ENCODE peak calls at places on chromosomes 3 and 15, in five cellular contexts. One of them, this sample, is unnamed.
A peak's percentile ranks its signal among the peaks of the same experiment; 100 is the strongest.

GRCh38 chr3:183318846-183319770 is 66.1 kb downstream of the B3GNT5 start:
- DNase-seq in HFFc6: no peak
- DNase-seq in activated CD4-positive, alpha-beta T cell treated with anti-CD3 and anti-CD28 coated beads for 24 hours: no peak
- DNase-seq in naive thymus-derived CD4-positive, alpha-beta T cell: no peak
- DNase-seq in fibroblast of lung: no peak
- DNase-seq in this sample: no peak

GRCh38 chr3:164208846-164209245 is 869.5 kb downstream of the SI start:
- DNase-seq in HFFc6: no peak
- DNase-seq in fibroblast of lung: no peak
- DNase-seq in activated CD4-positive, alpha-beta T cell treated with anti-CD3 and anti-CD28 coated beads for 24 hours: no peak
- DNase-seq in naive thymus-derived CD4-positive, alpha-beta T cell: no peak
- DNase-seq in this sample: no peak

GRCh38 chr15:66293419-66294156 is at the start of gene DIS3L:
- DNase-seq in HFFc6: no peak
- DNase-seq in naive thymus-derived CD4-positive, alpha-beta T cell: peak; percentile 57
- DNase-seq in fibroblast of lung: peak; percentile 54
- DNase-seq in activated CD4-positive, alpha-beta T cell treated with anti-CD3 and anti-CD28 coated beads for 24 hours: peak; percentile 28
- DNase-seq in this sample: no peak

GRCh38 chr3:63333815-63334214 is 55.7 kb downstream of the SYNPR start:
- DNase-seq in activated CD4-positive, alpha-beta T cell treated with anti-CD3 and anti-CD28 coated beads for 24 hours: no peak
- DNase-seq in HFFc6: no peak
- DNase-seq in naive thymus-derived CD4-positive, alpha-beta T cell: no peak
- DNase-seq in fibroblast of lung: no peak
- DNase-seq in this sample: no peak

GRCh38 chr3:133548090-133548489 is 25.4 kb upstream of the CDV3 start:
- DNase-seq in HFFc6: no peak
- DNase-seq in fibroblast of lung: peak; percentile 78
- DNase-seq in activated CD4-positive, alpha-beta T cell treated with anti-CD3 and anti-CD28 coated beads for 24 hours: no peak
- DNase-seq in naive thymus-derived CD4-positive, alpha-beta T cell: no peak
- DNase-seq in this sample: no peak

GRCh38 chr3:185729335-185729715 is 95.5 kb downstream of the IGF2BP2 start:
- DNase-seq in fibroblast of lung: peak; percentile 83
- DNase-seq in HFFc6: peak; percentile 80
- DNase-seq in naive thymus-derived CD4-positive, alpha-beta T cell: no peak
- DNase-seq in activated CD4-positive, alpha-beta T cell treated with anti-CD3 and anti-CD28 coated beads for 24 hours: no peak
- DNase-seq in this sample: no peak

GRCh38 chr15:32730677-32731654 is 13.2 kb downstream of the GREM1 start:
- DNase-seq in HFFc6: no peak
- DNase-seq in fibroblast of lung: peak; percentile 65
- DNase-seq in activated CD4-positive, alpha-beta T cell treated with anti-CD3 and anti-CD28 coated beads for 24 hours: no peak
- DNase-seq in naive thymus-derived CD4-positive, alpha-beta T cell: no peak
- DNase-seq in this sample: no peak

GRCh38 chr3:159144472-159144871 is 342.6 kb downstream of the MFSD1 start:
- DNase-seq in HFFc6: no peak
- DNase-seq in fibroblast of lung: no peak
- DNase-seq in activated CD4-positive, alpha-beta T cell treated with anti-CD3 and anti-CD28 coated beads for 24 hours: no peak
- DNase-seq in naive thymus-derived CD4-positive, alpha-beta T cell: no peak
- DNase-seq in this sample: no peak

GRCh38 chr3:45881031-45882022 is 5.0 kb upstream of the CCR9 start:
- DNase-seq in naive thymus-derived CD4-positive, alpha-beta T cell: no peak
- DNase-seq in HFFc6: peak; percentile 36
- DNase-seq in fibroblast of lung: peak; percentile 58
- DNase-seq in activated CD4-positive, alpha-beta T cell treated with anti-CD3 and anti-CD28 coated beads for 24 hours: peak; percentile 41
- DNase-seq in this sample: no peak

GRCh38 chr3:100637197-100637631 is 27.8 kb downstream of the ADGRG7 start:
- DNase-seq in naive thymus-derived CD4-positive, alpha-beta T cell: no peak
- DNase-seq in fibroblast of lung: peak; percentile 6
- DNase-seq in HFFc6: peak; percentile 64
- DNase-seq in activated CD4-positive, alpha-beta T cell treated with anti-CD3 and anti-CD28 coated beads for 24 hours: no peak
- DNase-seq in this sample: no peak

GRCh38 chr3:126200534-126200933 is 20.1 kb upstream of the ALDH1L1 start:
- DNase-seq in naive thymus-derived CD4-positive, alpha-beta T cell: no peak
- DNase-seq in fibroblast of lung: no peak
- DNase-seq in HFFc6: no peak
- DNase-seq in activated CD4-positive, alpha-beta T cell treated with anti-CD3 and anti-CD28 coated beads for 24 hours: no peak
- DNase-seq in this sample: no peak

GRCh38 chr3:42819351-42819965 is 10.2 kb downstream of the ACKR2 start:
- DNase-seq in naive thymus-derived CD4-positive, alpha-beta T cell: no peak
- DNase-seq in HFFc6: no peak
- DNase-seq in activated CD4-positive, alpha-beta T cell treated with anti-CD3 and anti-CD28 coated beads for 24 hours: no peak
- DNase-seq in fibroblast of lung: no peak
- DNase-seq in this sample: no peak

GRCh38 chr3:50533346-50533745 is 29.9 kb upstream of the CACNA2D2 start:
- DNase-seq in fibroblast of lung: no peak
- DNase-seq in HFFc6: no peak
- DNase-seq in activated CD4-positive, alpha-beta T cell treated with anti-CD3 and anti-CD28 coated beads for 24 hours: no peak
- DNase-seq in naive thymus-derived CD4-positive, alpha-beta T cell: no peak
- DNase-seq in this sample: no peak

GRCh38 chr3:145557405-145557804 is 603.6 kb downstream of the PLOD2 start:
- DNase-seq in naive thymus-derived CD4-positive, alpha-beta T cell: no peak
- DNase-seq in HFFc6: no peak
- DNase-seq in fibroblast of lung: peak; percentile 58
- DNase-seq in activated CD4-positive, alpha-beta T cell treated with anti-CD3 and anti-CD28 coated beads for 24 hours: no peak
- DNase-seq in this sample: peak; percentile 6

GRCh38 chr15:40549894-40550293 is 14.9 kb downstream of the CCDC32 start:
- DNase-seq in naive thymus-derived CD4-positive, alpha-beta T cell: no peak
- DNase-seq in HFFc6: no peak
- DNase-seq in fibroblast of lung: no peak
- DNase-seq in activated CD4-positive, alpha-beta T cell treated with anti-CD3 and anti-CD28 coated beads for 24 hours: no peak
- DNase-seq in this sample: no peak

GRCh38 chr3:194867270-194867983 is 181.7 kb downstream of the FAM43A start:
- DNase-seq in HFFc6: no peak
- DNase-seq in naive thymus-derived CD4-positive, alpha-beta T cell: no peak
- DNase-seq in activated CD4-positive, alpha-beta T cell treated with anti-CD3 and anti-CD28 coated beads for 24 hours: no peak
- DNase-seq in fibroblast of lung: no peak
- DNase-seq in this sample: no peak